ENCODE peak calls at places on chromosome 21, in five cellular contexts. U, M, B, C and R are unnamed samples.

GRCh38 chr21:26761174-26761915 is 83.9 kb downstream of the ADAMTS1 start:
- DNase-seq in M (no peak), C (no peak), U (no peak), B (no peak), R (no peak)

GRCh38 chr21:39188521-39189139 is 5.4 kb upstream of the PSMG1 start:
- DNase-seq in C (no peak), U (peak), B (no peak), M (no peak), R (no peak)

GRCh38 chr21:42209801-42210479 is 9.0 kb upstream of the ABCG1 start:
- DNase-seq in B (no peak), U (no peak), M (no peak), C (no peak), R (no peak)

GRCh38 chr21:44888581-44889550 is 15.4 kb upstream of the PTTG1IP start:
- DNase-seq in B (no peak), U (no peak), C (no peak), M (peak), R (no peak)

GRCh38 chr21:45333583-45334121 is 46.0 kb upstream of the POFUT2 start:
- DNase-seq in M (peak), U (no peak), B (no peak), C (no peak), R (no peak)

GRCh38 chr21:45142469-45142868 is 68.1 kb downstream of the ADARB1 start:
- DNase-seq in C (no peak), B (peak), M (no peak), U (no peak), R (no peak)

GRCh38 chr21:9756677-9757076 is 764.7 kb upstream of the TPTE start:
- DNase-seq in B (no peak), C (no peak), M (no peak), U (no peak), R (no peak)

GRCh38 chr21:43702785-43703067 is 16.2 kb upstream of the PDXK start:
- DNase-seq in U (no peak), M (no peak), C (no peak), B (no peak), R (no peak)

GRCh38 chr21:38082936-38083335 is 166.7 kb upstream of the KCNJ6 start:
- DNase-seq in M (no peak), U (no peak), B (no peak), C (no peak), R (no peak)

GRCh38 chr21:19290328-19290727 is 886.7 kb upstream of the TMPRSS15 start:
- DNase-seq in M (no peak), B (no peak), C (no peak), U (no peak), R (no peak)

GRCh38 chr21:28336299-28336698 is 656.4 kb downstream of the LTN1 start:
- DNase-seq in U (no peak), C (peak), B (peak), M (no peak), R (no peak)

GRCh38 chr21:26077523-26077922 is 93.0 kb downstream of the APP start:
- DNase-seq in U (no peak), C (no peak), B (no peak), M (no peak), R (no peak)

GRCh38 chr21:38159355-38159754 is 97.4 kb upstream of the KCNJ15 start:
- DNase-seq in M (peak), U (peak), B (no peak), C (peak), R (peak)

GRCh38 chr21:29656504-29657227 is 283.1 kb downstream of the GRIK1 start:
- DNase-seq in M (no peak), B (peak), C (no peak), U (no peak), R (peak)

GRCh38 chr21:42183374-42184266 is 35.3 kb upstream of the ABCG1 start:
- DNase-seq in M (no peak), B (no peak), C (no peak), U (no peak), R (no peak)

GRCh38 chr21:8988696-8989095 is 1532.7 kb upstream of the TPTE start:
- DNase-seq in C (no peak), M (no peak), U (no peak), B (no peak), R (no peak)

GRCh38 chr21:21101911-21102310 is 103.7 kb downstream of the NCAM2 start:
- DNase-seq in C (no peak), B (peak), M (no peak), U (no peak), R (peak)

GRCh38 chr21:15868940-15869339 is 139.2 kb downstream of the USP25 start:
- DNase-seq in U (no peak), M (no peak), C (no peak), B (no peak), R (no peak)

GRCh38 chr21:42631142-42631541 is 22.3 kb upstream of the PDE9A start:
- DNase-seq in U (no peak), B (no peak), C (no peak), M (no peak), R (no peak)

GRCh38 chr21:44521928-44522752 is 17.9 kb downstream of the KRTAP10-1 start:
- DNase-seq in M (peak), C (no peak), U (no peak), B (no peak), R (no peak)

GRCh38 chr21:23131177-23131576 is 2133.0 kb downstream of the NCAM2 start:
- DNase-seq in M (no peak), B (no peak), U (no peak), C (no peak), R (peak)

GRCh38 chr21:38477241-38477640 is 21.0 kb downstream of the ERG start:
- DNase-seq in B (no peak), U (no peak), C (no peak), M (no peak), R (peak)

GRCh38 chr21:35147439-35147838 is 98.3 kb upstream of the RUNX1 start:
- DNase-seq in M (no peak), U (no peak), C (no peak), B (no peak), R (no peak)

GRCh38 chr21:33541105-33541711 is 709 bp downstream of the GART start:
- DNase-seq in U (no peak), C (peak), M (no peak), B (no peak), R (peak)

GRCh38 chr21:39852021-39852721 is 15.1 kb upstream of the PCP4 start:
- DNase-seq in U (no peak), C (no peak), B (no peak), M (no peak), R (no peak)

GRCh38 chr21:32946654-32947053 is 79.1 kb upstream of the OLIG2 start:
- DNase-seq in U (no peak), B (no peak), C (no peak), M (no peak), R (no peak)

GRCh38 chr21:45578811-45579381 is 36.7 kb upstream of the SLC19A1 start:
- DNase-seq in B (no peak), U (no peak), C (no peak), M (no peak), R (no peak)

GRCh38 chr21:35333831-35334593 is 284.9 kb upstream of the RUNX1 start:
- DNase-seq in M (peak), B (no peak), U (no peak), C (no peak), R (peak)

GRCh38 chr21:39066829-39067785 is 116.1 kb downstream of the PSMG1 start:
- DNase-seq in M (no peak), B (no peak), C (no peak), U (no peak), R (no peak)

GRCh38 chr21:43291347-43291950 is 122.6 kb downstream of the CRYAA start:
- DNase-seq in U (no peak), C (no peak), M (peak), B (no peak), R (no peak)

GRCh38 chr21:44566403-44566802 is 7.1 kb upstream of the KRTAP10-4 start:
- DNase-seq in C (no peak), M (no peak), U (no peak), B (no peak), R (peak)